ENCODE peak calls at places on chromosomes 12 and 14, in nine cellular contexts. B is esophagus squamous epithelium, R is OCI-M1, H is immature natural killer cell, M is G401, G is NCI-H1105, K is natural killer cell, D is GM12891, Y is heart left ventricle. I is an unnamed sample.

GRCh38 chr14:104827173-104828055 is 26.5 kb downstream of the ZBTB42 start:
- DNase-seq in H (peak), B (no peak), R (peak), Y (no peak), D (peak), M (peak), G (peak), K (peak), I (peak)

GRCh38 chr14:96096639-96097610 is 57.8 kb downstream of the C14orf132 start:
- DNase-seq in M (peak), H (no peak), D (no peak), R (no peak), G (no peak), K (no peak), Y (no peak), B (no peak), I (no peak)

GRCh38 chr14:80664576-80664975 is 277.0 kb downstream of the CEP128 start:
- DNase-seq in H (no peak), Y (no peak), K (no peak), B (no peak), M (no peak), R (no peak), G (no peak), D (no peak), I (no peak)

GRCh38 chr12:132029503-132030300 is 80.0 kb downstream of the EP400 start:
- DNase-seq in K (no peak), H (no peak), G (no peak), B (no peak), R (no peak), Y (no peak), D (no peak), M (no peak), I (no peak)

GRCh38 chr12:124480469-124481256 is 86.7 kb downstream of the NCOR2 start:
- DNase-seq in K (peak), R (peak), B (no peak), D (peak), Y (no peak), H (peak), M (no peak), G (no peak), I (no peak)

GRCh38 chr12:95741635-95742034 is 48.9 kb downstream of the NTN4 start:
- DNase-seq in R (no peak), D (no peak), Y (no peak), K (no peak), H (no peak), B (no peak), M (no peak), G (no peak), I (no peak)

GRCh38 chr14:72651715-72652114 is 242.2 kb downstream of the DPF3 start:
- DNase-seq in Y (no peak), D (no peak), B (no peak), M (peak), R (no peak), H (no peak), G (no peak), K (no peak), I (no peak)

GRCh38 chr14:99542566-99542965 is 61.4 kb downstream of the CCNK start:
- DNase-seq in H (no peak), K (no peak), R (no peak), Y (no peak), B (no peak), M (no peak), D (no peak), G (no peak), I (no peak)

GRCh38 chr12:2288875-2289274 is 236.1 kb downstream of the CACNA1C start:
- DNase-seq in H (no peak), D (no peak), M (no peak), R (no peak), K (no peak), G (no peak), B (no peak), Y (no peak), I (no peak)

GRCh38 chr14:83419420-83419819 is 1885.8 kb upstream of the SEL1L start:
- DNase-seq in M (no peak), R (no peak), B (no peak), Y (no peak), K (no peak), D (no peak), G (peak), H (no peak), I (no peak)

GRCh38 chr12:52324068-52324444 is 2.9 kb upstream of the KRT83 start:
- DNase-seq in Y (no peak), M (no peak), R (no peak), B (no peak), H (no peak), G (no peak), K (no peak), D (no peak), I (no peak)

GRCh38 chr12:40645361-40645760 is 46.9 kb upstream of the CNTN1 start:
- DNase-seq in B (no peak), H (no peak), Y (no peak), K (no peak), D (no peak), R (no peak), G (no peak), M (peak), I (no peak)

GRCh38 chr14:41280745-41281144 is 325.9 kb upstream of the LRFN5 start:
- DNase-seq in R (peak), D (no peak), K (no peak), M (no peak), B (no peak), H (no peak), Y (no peak), G (no peak), I (peak)

GRCh38 chr12:122206976-122207375 is 3.5 kb downstream of the B3GNT4 start:
- DNase-seq in D (no peak), M (no peak), H (no peak), B (no peak), R (no peak), K (no peak), G (no peak), Y (no peak), I (no peak)

GRCh38 chr14:73752297-73752992 is 38.3 kb upstream of the PNMA1 start:
- DNase-seq in Y (peak), M (no peak), G (no peak), H (peak), K (no peak), B (no peak), D (no peak), R (no peak), I (peak)

GRCh38 chr14:68961781-68962584 is 17.1 kb downstream of the ACTN1 start:
- DNase-seq in K (no peak), Y (no peak), G (peak), R (no peak), M (peak), H (no peak), B (no peak), D (no peak), I (peak)

GRCh38 chr14:96136361-96136760 is 68.3 kb upstream of the BDKRB2 start:
- DNase-seq in G (peak), D (no peak), K (no peak), Y (no peak), B (no peak), R (no peak), M (no peak), H (no peak), I (no peak)

GRCh38 chr14:31207287-31207745 is 277 bp downstream of the HECTD1 start:
- DNase-seq in Y (no peak), M (no peak), R (no peak), K (no peak), D (no peak), B (no peak), H (no peak), G (peak), I (peak)